ENCODE peak calls at places on chromosomes 2 and 18, in nine cellular contexts. W, O, Y, H, G, S, J, E and I are unnamed samples.
A peak's percentile ranks its signal among the peaks of the same experiment; 100 is the strongest.

GRCh38 chr2:73037947-73038585 is 33.4 kb downstream of the SFXN5 start:
- DNase-seq in W (no peak), O (no peak), Y (no peak), H (no peak), G (no peak), S (no peak), J (no peak), E (no peak), I (no peak)

GRCh38 chr2:36967236-36967876 is 1.0 kb upstream of the STRN start:
- DNase-seq in W (no peak), O (no peak), Y (no peak), H (peak; percentile 52), G (no peak), S (no peak), J (no peak), E (no peak), I (no peak)

GRCh38 chr2:161250864-161251436 is 57.3 kb upstream of the PSMD14 start:
- DNase-seq in W (peak; percentile 69), O (peak; percentile 73), Y (peak; percentile 15), H (no peak), G (no peak), S (no peak), J (no peak), E (no peak), I (peak; percentile 24)

GRCh38 chr2:230910546-230911135 is 14.4 kb downstream of the GPR55 start:
- DNase-seq in W (no peak), O (no peak), Y (no peak), H (peak; percentile 4), G (no peak), S (peak; percentile 41), J (no peak), E (no peak), I (no peak)

GRCh38 chr2:106085441-106085911 is 108.6 kb downstream of the UXS1 start:
- DNase-seq in W (no peak), O (peak; percentile 52), Y (peak; percentile 35), H (peak; percentile 53), G (no peak), S (no peak), J (no peak), E (peak; percentile 27), I (peak; percentile 74)

GRCh38 chr18:43571078-43571689 is 293.9 kb upstream of the SYT4 start:
- DNase-seq in W (no peak), O (peak; percentile 65), Y (peak; percentile 59), H (no peak), G (no peak), S (no peak), J (no peak), E (no peak), I (peak; percentile 5)

GRCh38 chr2:71721362-71721665 is 268.0 kb downstream of the DYSF start:
- DNase-seq in W (no peak), O (no peak), Y (no peak), H (no peak), G (no peak), S (peak; percentile 38), J (no peak), E (no peak), I (no peak)

GRCh38 chr2:72367530-72368225 is 220.0 kb upstream of the CYP26B1 start:
- DNase-seq in W (peak; percentile 82), O (peak; percentile 15), Y (peak; percentile 72), H (peak; percentile 11), G (peak; percentile 35), S (peak; percentile 71), J (peak; percentile 78), E (peak; percentile 50), I (no peak)

GRCh38 chr18:22879279-22879678 is 53.8 kb upstream of the RBBP8 start:
- DNase-seq in W (no peak), O (no peak), Y (no peak), H (no peak), G (no peak), S (no peak), J (no peak), E (no peak), I (no peak)

GRCh38 chr18:54090856-54091255 is 133.6 kb downstream of the MBD2 start:
- DNase-seq in W (no peak), O (no peak), Y (no peak), H (no peak), G (no peak), S (no peak), J (no peak), E (no peak), I (no peak)

GRCh38 chr18:61398961-61399632 is 65.9 kb downstream of the CDH20 start:
- DNase-seq in W (no peak), O (peak; percentile 25), Y (no peak), H (no peak), G (no peak), S (no peak), J (no peak), E (no peak), I (no peak)

GRCh38 chr18:68847219-68847860 is 49.5 kb downstream of the CCDC102B start:
- DNase-seq in W (peak; percentile 19), O (peak; percentile 64), Y (no peak), H (no peak), G (no peak), S (no peak), J (no peak), E (no peak), I (no peak)

GRCh38 chr18:58998421-58999203 is 133.9 kb downstream of the ZNF532 start:
- DNase-seq in W (no peak), O (no peak), Y (peak; percentile 43), H (peak; percentile 14), G (no peak), S (peak; percentile 85), J (peak; percentile 89), E (peak; percentile 42), I (no peak)

GRCh38 chr2:40242315-40242714 is 209.6 kb downstream of the SLC8A1 start:
- DNase-seq in W (no peak), O (no peak), Y (no peak), H (no peak), G (no peak), S (no peak), J (no peak), E (no peak), I (no peak)

GRCh38 chr2:203688798-203689197 is 17.6 kb upstream of the CD28 start:
- DNase-seq in W (no peak), O (no peak), Y (peak; percentile 49), H (peak; percentile 23), G (no peak), S (peak; percentile 77), J (peak; percentile 83), E (no peak), I (no peak)

GRCh38 chr2:106841886-106842645 is 43.9 kb downstream of the ST6GAL2 start:
- DNase-seq in W (no peak), O (no peak), Y (no peak), H (no peak), G (no peak), S (no peak), J (no peak), E (no peak), I (no peak)

GRCh38 chr2:18455256-18455862 is 105.1 kb downstream of the RDH14 start:
- DNase-seq in W (no peak), O (no peak), Y (no peak), H (no peak), G (no peak), S (no peak), J (peak; percentile 59), E (no peak), I (no peak)

GRCh38 chr2:8058652-8059051 is 623.2 kb upstream of the ID2 start:
- DNase-seq in W (no peak), O (no peak), Y (no peak), H (no peak), G (no peak), S (no peak), J (no peak), E (no peak), I (no peak)

GRCh38 chr2:48323146-48323545 is 206.8 kb upstream of the STON1 start:
- DNase-seq in W (no peak), O (no peak), Y (no peak), H (no peak), G (no peak), S (no peak), J (no peak), E (no peak), I (no peak)
- H3K27ac ChIP-seq in W (no peak overlapping the region), O (no peak overlapping the region), Y (no peak overlapping the region), H (no peak overlapping the region), G (no peak overlapping the region), S (no peak overlapping the region), J (no peak overlapping the region), E (no peak overlapping the region), I (no peak overlapping the region)

DNA sequence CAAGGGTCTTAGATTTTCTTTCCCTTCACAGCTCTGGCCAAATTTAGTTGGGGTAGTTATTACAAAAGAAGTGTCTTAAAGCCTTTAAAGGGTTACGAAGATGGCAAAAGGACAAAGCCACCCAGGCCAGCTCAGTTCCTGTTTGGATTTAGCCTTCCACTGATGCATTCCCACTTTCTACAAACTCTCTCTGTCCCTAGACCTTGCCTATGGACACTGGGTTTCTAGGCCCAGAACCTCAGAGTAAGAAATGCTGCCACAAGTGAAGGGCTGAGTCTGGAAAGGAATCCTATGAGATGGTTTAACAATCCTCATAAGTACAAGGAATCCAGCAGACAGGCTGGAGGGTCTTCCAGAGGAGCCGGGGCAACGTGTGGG is 13.4 kb downstream of the NFE2L2 start:
- DNase-seq in W (no peak), O (no peak), Y (no peak), H (no peak), G (no peak), S (no peak), J (no peak), E (no peak), I (no peak)
- H3K4me1 ChIP-seq in W (peaks cover 92% of the 10 kb centered on the region), O (peaks cover 54% of the 10 kb centered on the region), Y (peaks cover 49% of the 10 kb centered on the region), H (peaks cover 41% of the 10 kb centered on the region), G (peaks cover 86% of the 10 kb centered on the region), S (peaks cover 8% of the 10 kb centered on the region), J (peaks cover 97% of the 10 kb centered on the region), E (peaks cover 54% of the 10 kb centered on the region), I (peaks cover 85% of the 10 kb centered on the region)

DNA sequence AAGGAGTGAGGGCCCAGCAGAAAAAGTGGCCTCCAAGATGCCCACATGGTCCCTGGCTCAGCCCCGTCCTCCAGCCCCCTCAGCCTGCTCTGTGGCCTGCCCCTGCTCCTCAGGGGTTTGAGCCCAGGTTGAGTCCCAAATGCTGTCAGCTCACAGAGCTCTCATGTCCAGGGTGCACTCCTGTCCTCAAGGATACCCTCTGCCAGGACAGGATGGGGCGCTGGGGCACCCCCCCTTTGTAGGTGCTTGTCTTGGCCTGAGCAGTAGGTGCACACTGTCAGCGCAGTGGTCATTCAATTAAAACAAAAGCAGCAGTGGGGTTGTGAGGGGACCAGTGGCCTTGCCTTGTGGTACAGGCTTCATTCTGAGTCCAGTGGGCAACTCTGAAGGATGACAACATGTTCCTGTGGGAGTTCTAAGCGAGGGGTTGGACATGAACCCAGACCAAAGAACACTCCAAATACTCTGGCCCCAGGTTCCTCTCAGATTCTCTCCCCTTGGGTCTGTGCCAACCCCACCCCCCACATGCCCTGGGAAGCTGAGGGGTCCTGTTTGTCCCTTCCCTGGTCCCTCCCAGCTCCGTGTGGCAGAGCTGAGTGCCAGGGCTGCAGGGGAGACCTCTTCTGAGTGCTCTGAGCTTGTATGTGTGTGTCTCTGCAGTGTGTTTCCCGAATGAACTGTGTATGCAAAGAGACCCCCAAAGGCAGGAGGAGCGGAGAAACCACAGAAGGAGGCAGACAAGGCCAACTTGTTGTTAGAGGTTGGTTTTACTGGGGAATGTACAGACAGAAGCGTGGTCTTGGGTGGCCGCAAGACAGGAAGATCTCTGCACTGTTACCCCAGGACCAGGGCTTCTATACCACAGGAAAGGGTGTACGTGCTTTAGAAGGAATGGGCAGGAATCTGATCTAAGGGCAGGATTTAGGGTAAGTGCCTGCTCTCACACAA is 155.6 kb upstream of the HS6ST1 start:
- DNase-seq in W (no peak), O (no peak), Y (no peak), H (no peak), G (no peak), S (no peak), J (no peak), E (no peak), I (no peak)
- H3K4me3 ChIP-seq in W (no peak overlapping the region), O (no peak overlapping the region), Y (no peak overlapping the region), H (no peak overlapping the region), G (no peak overlapping the region), S (no peak overlapping the region), J (no peak overlapping the region), E (no peak overlapping the region), I (no peak overlapping the region)

GRCh38 chr2:25362049-25362563 is 20.4 kb upstream of the DNMT3A start:
- DNase-seq in W (peak; percentile 80), O (peak; percentile 93), Y (peak; percentile 94), H (peak; percentile 94), G (peak; percentile 82), S (peak; percentile 97), J (peak; percentile 94), E (peak; percentile 95), I (peak; percentile 93)
- H3K27ac ChIP-seq in W (no peak overlapping the region), O (no peak overlapping the region), Y (no peak overlapping the region), H (peak overlapping the region; percentile 68), G (peak overlapping the region; percentile 4), S (no peak overlapping the region), J (peak overlapping the region; percentile 61), E (peak overlapping the region; percentile 75), I (peak overlapping the region; percentile 69)